ENCODE peak calls at places on chromosomes 12 and 14, in seven cellular contexts. One of them, this sample, is unnamed.
A peak's percentile ranks its signal among the peaks of the same experiment; 100 is the strongest.

GRCh38 chr12:91316825-91317224 is 134.2 kb upstream of the DCN start:
- DNase-seq in fibroblast of lung: peak; percentile 66
- DNase-seq in GM13976: no peak
- DNase-seq in hepatocyte: no peak
- DNase-seq in breast epithelium: no peak
- DNase-seq in kidney epithelial cell: no peak
- DNase-seq in brain microvascular endothelial cell: no peak
- DNase-seq in this sample: no peak

GRCh38 chr12:124388679-124389536 is 94.0 kb downstream of the RFLNA start:
- DNase-seq in fibroblast of lung: peak; percentile 88
- DNase-seq in GM13976: no peak
- DNase-seq in hepatocyte: peak; percentile 94
- DNase-seq in breast epithelium: peak; percentile 76
- DNase-seq in kidney epithelial cell: no peak
- DNase-seq in brain microvascular endothelial cell: peak; percentile 76
- DNase-seq in this sample: no peak

GRCh38 chr12:9033244-9033887 is 44.0 kb downstream of the KLRG1 start:
- DNase-seq in fibroblast of lung: no peak
- DNase-seq in GM13976: no peak
- DNase-seq in hepatocyte: no peak
- DNase-seq in breast epithelium: no peak
- DNase-seq in kidney epithelial cell: no peak
- DNase-seq in brain microvascular endothelial cell: no peak
- DNase-seq in this sample: no peak

GRCh38 chr12:99444859-99445316 is 202.7 kb upstream of the GARIN6 start:
- DNase-seq in fibroblast of lung: no peak
- DNase-seq in GM13976: no peak
- DNase-seq in hepatocyte: no peak
- DNase-seq in breast epithelium: no peak
- DNase-seq in kidney epithelial cell: no peak
- DNase-seq in brain microvascular endothelial cell: no peak
- DNase-seq in this sample: no peak

GRCh38 chr14:69303086-69303485 is 43.1 kb downstream of the GALNT16 start:
- DNase-seq in fibroblast of lung: no peak
- DNase-seq in GM13976: no peak
- DNase-seq in hepatocyte: no peak
- DNase-seq in breast epithelium: no peak
- DNase-seq in kidney epithelial cell: no peak
- DNase-seq in brain microvascular endothelial cell: no peak
- DNase-seq in this sample: no peak

GRCh38 chr14:90697577-90698206 is 118.5 kb downstream of the TTC7B start:
- DNase-seq in fibroblast of lung: peak; percentile 86
- DNase-seq in GM13976: peak; percentile 75
- DNase-seq in hepatocyte: peak; percentile 87
- DNase-seq in breast epithelium: peak; percentile 78
- DNase-seq in kidney epithelial cell: no peak
- DNase-seq in brain microvascular endothelial cell: peak; percentile 56
- DNase-seq in this sample: no peak

GRCh38 chr14:29462772-29463171 is 464.9 kb downstream of the PRKD1 start:
- DNase-seq in fibroblast of lung: no peak
- DNase-seq in GM13976: no peak
- DNase-seq in hepatocyte: no peak
- DNase-seq in breast epithelium: no peak
- DNase-seq in kidney epithelial cell: no peak
- DNase-seq in brain microvascular endothelial cell: no peak
- DNase-seq in this sample: no peak

GRCh38 chr12:116713529-116713928 is 24.3 kb downstream of the SPRING1 start:
- DNase-seq in fibroblast of lung: no peak
- DNase-seq in GM13976: no peak
- DNase-seq in hepatocyte: no peak
- DNase-seq in breast epithelium: no peak
- DNase-seq in kidney epithelial cell: no peak
- DNase-seq in brain microvascular endothelial cell: no peak
- DNase-seq in this sample: no peak

GRCh38 chr12:91778091-91778819 is 367.4 kb downstream of the BTG1 start:
- DNase-seq in fibroblast of lung: peak; percentile 32
- DNase-seq in GM13976: no peak
- DNase-seq in hepatocyte: peak; percentile 8
- DNase-seq in breast epithelium: no peak
- DNase-seq in kidney epithelial cell: no peak
- DNase-seq in brain microvascular endothelial cell: no peak
- DNase-seq in this sample: no peak

GRCh38 chr12:108985750-108986149 is 35.1 kb downstream of the SVOP start:
- DNase-seq in fibroblast of lung: no peak
- DNase-seq in GM13976: no peak
- DNase-seq in hepatocyte: no peak
- DNase-seq in breast epithelium: no peak
- DNase-seq in kidney epithelial cell: no peak
- DNase-seq in brain microvascular endothelial cell: no peak
- DNase-seq in this sample: no peak

GRCh38 chr12:5428332-5429221 is 3.3 kb upstream of the NTF3 start:
- DNase-seq in fibroblast of lung: peak; percentile 58
- DNase-seq in GM13976: peak; percentile 10
- DNase-seq in hepatocyte: peak; percentile 70
- DNase-seq in breast epithelium: no peak
- DNase-seq in kidney epithelial cell: no peak
- DNase-seq in brain microvascular endothelial cell: peak; percentile 44
- DNase-seq in this sample: no peak

DNA sequence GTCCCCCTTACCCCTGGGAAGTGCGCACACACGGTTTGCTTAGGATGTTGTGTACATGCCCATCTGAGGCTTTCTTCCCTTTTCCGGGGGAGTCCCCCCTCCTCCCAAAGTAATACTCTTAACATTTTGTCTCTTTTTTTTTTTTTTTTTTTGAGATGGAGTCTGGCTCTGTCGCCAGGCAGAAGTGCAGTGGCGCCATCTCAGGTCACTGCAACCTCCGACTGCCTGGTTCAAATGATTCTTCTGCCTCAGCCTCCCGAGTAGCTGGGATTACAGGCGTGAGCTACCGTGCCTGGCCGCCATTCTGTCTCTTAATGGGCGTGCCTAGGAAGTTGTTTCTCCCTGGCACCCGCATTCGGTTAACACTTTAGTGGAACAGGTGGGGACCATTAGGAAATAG is 4.5 kb upstream of the GMFB start:
- DNase-seq in fibroblast of lung: no peak
- DNase-seq in GM13976: no peak
- DNase-seq in hepatocyte: no peak
- DNase-seq in breast epithelium: no peak
- DNase-seq in kidney epithelial cell: no peak
- DNase-seq in brain microvascular endothelial cell: no peak
- DNase-seq in this sample: no peak
- TF ChIP-seq CTCF in fibroblast of lung: no peak
- TF ChIP-seq CTCF in GM13976: no peak
- TF ChIP-seq CTCF in hepatocyte: no peak
- TF ChIP-seq CTCF in breast epithelium: no peak
- TF ChIP-seq CTCF in kidney epithelial cell: no peak
- TF ChIP-seq CTCF in brain microvascular endothelial cell: no peak
- TF ChIP-seq CTCF in this sample: no peak

GRCh38 chr14:103730490-103731035 is 15.0 kb downstream of the ZFYVE21 start:
- DNase-seq in fibroblast of lung: no peak
- DNase-seq in GM13976: no peak
- DNase-seq in hepatocyte: no peak
- DNase-seq in breast epithelium: peak; percentile 68
- DNase-seq in kidney epithelial cell: no peak
- DNase-seq in brain microvascular endothelial cell: no peak
- DNase-seq in this sample: no peak
- TF ChIP-seq CTCF in fibroblast of lung: no peak
- TF ChIP-seq CTCF in GM13976: no peak
- TF ChIP-seq CTCF in hepatocyte: no peak
- TF ChIP-seq CTCF in breast epithelium: no peak
- TF ChIP-seq CTCF in kidney epithelial cell: no peak
- TF ChIP-seq CTCF in brain microvascular endothelial cell: peak; percentile 35
- TF ChIP-seq CTCF in this sample: no peak

DNA sequence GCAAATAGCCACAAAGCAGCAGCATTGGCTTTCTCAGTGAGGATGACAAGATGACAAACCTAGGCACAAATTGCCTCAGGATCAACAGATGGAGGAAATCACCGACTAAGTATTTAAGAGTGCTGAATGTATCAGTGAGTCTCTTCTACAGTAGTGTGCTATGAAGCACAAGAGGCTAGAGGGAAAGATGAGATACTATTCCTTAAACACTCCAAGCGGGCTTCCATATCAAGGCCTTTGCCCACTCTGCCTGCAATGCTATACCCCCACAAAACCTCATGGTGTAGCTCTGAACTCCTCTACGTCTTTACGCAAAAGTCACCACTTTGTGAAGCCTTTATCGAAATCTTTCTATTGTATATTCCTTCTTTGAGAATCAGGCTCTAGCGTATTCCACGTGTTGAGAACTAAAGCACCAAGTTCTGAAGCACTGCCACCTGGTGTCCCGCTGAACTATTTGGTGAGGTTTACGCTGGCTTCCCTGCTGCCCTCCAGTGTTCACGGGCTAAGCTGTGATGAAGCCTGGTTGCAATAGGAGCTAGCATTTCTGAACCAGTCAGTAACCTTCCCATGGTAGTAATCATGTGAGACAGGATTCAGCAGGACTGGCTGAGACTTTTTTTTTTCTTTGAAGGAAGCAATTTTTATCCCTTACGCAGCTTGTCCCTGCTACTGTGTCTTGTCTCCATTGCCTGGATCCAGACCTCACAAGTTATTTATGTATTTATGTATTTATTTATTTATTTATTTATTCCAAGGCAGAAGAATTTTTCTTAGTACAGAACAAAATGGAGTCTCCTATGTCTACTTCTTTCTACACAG is 426.5 kb upstream of the OR4E1 start:
- DNase-seq in fibroblast of lung: peak; percentile 52
- DNase-seq in GM13976: peak; percentile 47
- DNase-seq in hepatocyte: peak; percentile 89
- DNase-seq in breast epithelium: no peak
- DNase-seq in kidney epithelial cell: peak; percentile 51
- DNase-seq in brain microvascular endothelial cell: peak; percentile 74
- DNase-seq in this sample: no peak
- TF ChIP-seq CTCF in fibroblast of lung: peak; percentile 26
- TF ChIP-seq CTCF in GM13976: peak; percentile 70
- TF ChIP-seq CTCF in hepatocyte: peak; percentile 84
- TF ChIP-seq CTCF in breast epithelium: peak; percentile 43
- TF ChIP-seq CTCF in kidney epithelial cell: peak; percentile 87
- TF ChIP-seq CTCF in brain microvascular endothelial cell: peak; percentile 89
- TF ChIP-seq CTCF in this sample: no peak

DNA sequence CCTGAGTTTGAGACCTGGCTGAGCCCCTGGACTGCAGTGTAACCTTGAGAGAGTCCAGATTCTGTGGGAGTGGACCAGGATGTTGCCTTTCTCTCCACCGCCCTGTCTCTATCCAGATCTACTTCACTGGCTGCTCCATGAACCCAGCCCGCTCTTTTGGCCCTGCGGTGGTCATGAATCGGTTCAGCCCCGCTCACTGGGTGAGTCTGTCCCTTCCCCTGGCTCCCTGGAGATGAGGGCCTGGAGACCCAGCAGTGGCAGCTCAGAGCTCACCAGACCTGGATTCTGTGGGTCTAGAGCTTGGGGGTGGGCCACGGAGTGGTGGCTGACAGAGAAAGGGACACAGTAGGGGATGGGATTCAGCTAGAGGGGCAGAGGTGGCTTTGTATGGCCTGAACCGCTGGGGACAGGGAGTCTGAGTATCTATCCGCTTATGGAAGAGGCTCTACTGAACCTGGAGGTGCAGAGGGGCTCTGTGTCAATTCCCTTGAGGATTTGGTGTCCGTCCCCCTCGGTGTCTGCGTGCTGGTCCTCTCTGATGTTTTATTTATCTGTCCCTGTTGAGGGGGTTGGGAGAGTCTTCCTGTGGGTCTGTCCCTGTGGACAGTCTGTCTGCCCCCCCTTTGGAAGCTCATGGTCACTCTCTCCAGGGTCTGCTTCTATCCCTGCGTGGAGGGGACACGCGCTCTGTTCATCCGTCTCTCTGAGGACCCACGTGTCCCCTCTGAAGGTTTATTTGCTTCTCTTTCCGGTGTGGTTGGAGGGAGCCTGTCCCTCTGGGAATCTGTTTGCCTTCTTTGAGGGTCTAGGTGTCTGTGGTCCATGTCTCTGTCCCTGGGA is 2.5 kb downstream of the AQP5 start:
- DNase-seq in fibroblast of lung: no peak
- DNase-seq in GM13976: no peak
- DNase-seq in hepatocyte: no peak
- DNase-seq in breast epithelium: no peak
- DNase-seq in kidney epithelial cell: no peak
- DNase-seq in brain microvascular endothelial cell: no peak
- DNase-seq in this sample: no peak
- TF ChIP-seq CTCF in fibroblast of lung: no peak
- TF ChIP-seq CTCF in GM13976: no peak
- TF ChIP-seq CTCF in hepatocyte: no peak
- TF ChIP-seq CTCF in breast epithelium: no peak
- TF ChIP-seq CTCF in kidney epithelial cell: no peak
- TF ChIP-seq CTCF in brain microvascular endothelial cell: no peak
- TF ChIP-seq CTCF in this sample: no peak

GRCh38 chr14:92794547-92794941 is 439 bp downstream of the GOLGA5 start:
- DNase-seq in fibroblast of lung: peak; percentile 11
- DNase-seq in GM13976: peak; percentile 34
- DNase-seq in hepatocyte: peak; percentile 34
- DNase-seq in breast epithelium: no peak
- DNase-seq in kidney epithelial cell: no peak
- DNase-seq in brain microvascular endothelial cell: no peak
- DNase-seq in this sample: no peak

GRCh38 chr14:92793709-92794546 is at the start of gene GOLGA5:
- DNase-seq in fibroblast of lung: peak; percentile 98
- DNase-seq in GM13976: peak; percentile 96
- DNase-seq in hepatocyte: peak; percentile 100
- DNase-seq in breast epithelium: peak; percentile 98
- DNase-seq in kidney epithelial cell: peak; percentile 73
- DNase-seq in brain microvascular endothelial cell: peak; percentile 95
- DNase-seq in this sample: peak; percentile 88

GRCh38 chr14:92794961-92795360 is 856 bp downstream of the GOLGA5 start:
- DNase-seq in fibroblast of lung: no peak
- DNase-seq in GM13976: no peak
- DNase-seq in hepatocyte: no peak
- DNase-seq in breast epithelium: no peak
- DNase-seq in kidney epithelial cell: no peak
- DNase-seq in brain microvascular endothelial cell: no peak
- DNase-seq in this sample: no peak

GRCh38 chr14:92789457-92790089 is 4.5 kb upstream of the GOLGA5 start:
- DNase-seq in fibroblast of lung: no peak
- DNase-seq in GM13976: no peak
- DNase-seq in hepatocyte: no peak
- DNase-seq in breast epithelium: no peak
- DNase-seq in kidney epithelial cell: no peak
- DNase-seq in brain microvascular endothelial cell: no peak
- DNase-seq in this sample: no peak

DNA sequence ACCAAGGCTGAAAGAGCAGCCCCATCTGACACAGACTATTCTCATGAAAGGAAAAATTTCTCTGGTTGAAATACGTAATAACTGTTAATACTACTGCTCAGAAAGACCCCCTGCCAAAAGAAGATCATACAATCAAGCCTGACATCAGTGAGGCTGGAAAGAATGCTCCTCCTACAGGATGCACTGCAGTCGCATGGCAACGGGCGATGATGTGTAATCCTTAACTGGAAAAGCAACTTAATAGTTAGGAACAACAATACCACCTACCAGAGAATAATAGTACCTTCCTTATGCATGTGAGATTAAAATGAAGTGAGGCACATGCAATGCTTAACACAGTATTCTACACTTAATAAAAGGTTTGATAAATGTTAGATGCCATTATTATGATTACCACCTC is 1.2 kb upstream of the GOLGA5 start:
- DNase-seq in fibroblast of lung: no peak
- DNase-seq in GM13976: no peak
- DNase-seq in hepatocyte: no peak
- DNase-seq in breast epithelium: no peak
- DNase-seq in kidney epithelial cell: no peak
- DNase-seq in brain microvascular endothelial cell: no peak
- DNase-seq in this sample: no peak
- TF ChIP-seq CTCF in fibroblast of lung: no peak
- TF ChIP-seq CTCF in GM13976: no peak
- TF ChIP-seq CTCF in hepatocyte: no peak
- TF ChIP-seq CTCF in breast epithelium: no peak
- TF ChIP-seq CTCF in kidney epithelial cell: no peak
- TF ChIP-seq CTCF in brain microvascular endothelial cell: no peak
- TF ChIP-seq CTCF in this sample: no peak